ENCODE peak calls at places on chromosome 10, in seven cellular contexts. D is stomach; M is cardiac fibroblast; K is CD8-positive, alpha-beta T cell; Y is ovary; T is Panc1; R is kidney epithelial cell. F is an unnamed sample.

GRCh38 chr10:122516733-122517132 is 43.8 kb upstream of the DMBT1 start:
- DNase-seq in Y (no peak), M (no peak), R (no peak), T (no peak), D (no peak), K (no peak), F (no peak)

GRCh38 chr10:89224697-89225443 is 17.8 kb upstream of the CH25H start:
- DNase-seq in D (no peak), Y (no peak), K (no peak), T (no peak), R (no peak), M (peak; percentile 45), F (no peak)

GRCh38 chr10:123245264-123245663 is 91.1 kb downstream of the BUB3 start:
- DNase-seq in Y (no peak), R (no peak), T (no peak), K (no peak), M (no peak), D (no peak), F (no peak)

GRCh38 chr10:3353235-3353634 is 180.7 kb upstream of the PITRM1 start:
- DNase-seq in M (no peak), Y (no peak), D (no peak), K (no peak), R (no peak), T (no peak), F (no peak)

GRCh38 chr10:13392701-13393100 is 44.6 kb upstream of the SEPHS1 start:
- DNase-seq in M (no peak), Y (no peak), D (no peak), R (no peak), T (no peak), K (no peak), F (no peak)

GRCh38 chr10:58266003-58266825 is 1.5 kb downstream of the IPMK start:
- DNase-seq in M (peak; percentile 69), R (no peak), D (no peak), Y (no peak), T (peak; percentile 30), K (peak; percentile 35), F (peak; percentile 36)

GRCh38 chr10:129075936-129076335 is 391.1 kb upstream of the MGMT start:
- DNase-seq in R (no peak), K (no peak), Y (no peak), D (no peak), M (no peak), T (no peak), F (no peak)

GRCh38 chr10:24367688-24368087 is 158.8 kb downstream of the KIAA1217 start:
- DNase-seq in Y (no peak), D (no peak), K (no peak), M (no peak), T (no peak), R (no peak), F (no peak)

GRCh38 chr10:42738669-42739068 is 43.9 kb upstream of the BMS1 start:
- DNase-seq in R (no peak), M (no peak), K (no peak), Y (no peak), T (no peak), D (no peak), F (no peak)

GRCh38 chr10:27741173-27742091 is 4.2 kb downstream of the MKX start:
- DNase-seq in T (no peak), R (no peak), K (no peak), Y (peak; percentile 52), M (no peak), D (no peak), F (no peak)

GRCh38 chr10:28012990-28013389 is 14.1 kb upstream of the ODAD2 start:
- DNase-seq in M (no peak), Y (no peak), R (no peak), K (no peak), D (no peak), T (no peak), F (no peak)

GRCh38 chr10:30374353-30374752 is 25.3 kb upstream of the MTPAP start:
- DNase-seq in R (no peak), M (no peak), D (no peak), K (no peak), T (no peak), Y (no peak), F (no peak)

GRCh38 chr10:130983749-130984148 is 327.8 kb downstream of the TCERG1L start:
- DNase-seq in Y (no peak), D (no peak), R (no peak), M (no peak), K (no peak), T (no peak), F (no peak)

GRCh38 chr10:126686732-126687693 is 16.5 kb upstream of the C10orf90 start:
- DNase-seq in D (no peak), R (no peak), Y (no peak), K (no peak), M (no peak), T (no peak), F (no peak)

GRCh38 chr10:70476249-70477035 is 2.1 kb upstream of the PALD1 start:
- DNase-seq in T (no peak), Y (no peak), K (no peak), D (no peak), M (no peak), R (no peak), F (no peak)

GRCh38 chr10:95697429-95697828 is 3.7 kb upstream of the TCTN3 start:
- DNase-seq in R (no peak), K (no peak), T (no peak), M (no peak), Y (no peak), D (no peak), F (peak; percentile 64)

GRCh38 chr10:27242951-27243551 is 2.5 kb upstream of the ACBD5 start:
- DNase-seq in D (peak; percentile 50), M (peak; percentile 84), Y (peak; percentile 64), R (peak; percentile 38), K (peak; percentile 76), T (no peak), F (peak; percentile 88)

GRCh38 chr10:81957976-81958375 is 83.0 kb downstream of the NRG3 start:
- DNase-seq in Y (no peak), R (no peak), D (no peak), M (no peak), T (no peak), K (no peak), F (no peak)

GRCh38 chr10:53978292-53978691 is 822.7 kb downstream of the PCDH15 start:
- DNase-seq in D (no peak), Y (no peak), R (no peak), M (no peak), T (no peak), K (no peak), F (no peak)

GRCh38 chr10:78732381-78732780 is 336.4 kb upstream of the ZMIZ1 start:
- DNase-seq in M (no peak), T (no peak), K (no peak), D (no peak), Y (no peak), R (no peak), F (no peak)

GRCh38 chr10:62817120-62817762 is 1.1 kb upstream of the EGR2 start:
- DNase-seq in T (no peak), M (peak; percentile 62), K (peak; percentile 60), D (no peak), R (no peak), Y (peak; percentile 74), F (no peak)

GRCh38 chr10:6347391-6347951 is 144.7 kb downstream of the PFKFB3 start:
- DNase-seq in K (peak; percentile 76), T (no peak), M (peak; percentile 18), D (no peak), R (peak; percentile 37), Y (no peak), F (no peak)
- H3K4me3 ChIP-seq in K (peak overlapping the region; percentile 39), T (no peak overlapping the region), M (no peak overlapping the region), D (no peak overlapping the region), R (no peak overlapping the region), Y (no peak overlapping the region), F (peak overlapping the region; percentile 11)

DNA sequence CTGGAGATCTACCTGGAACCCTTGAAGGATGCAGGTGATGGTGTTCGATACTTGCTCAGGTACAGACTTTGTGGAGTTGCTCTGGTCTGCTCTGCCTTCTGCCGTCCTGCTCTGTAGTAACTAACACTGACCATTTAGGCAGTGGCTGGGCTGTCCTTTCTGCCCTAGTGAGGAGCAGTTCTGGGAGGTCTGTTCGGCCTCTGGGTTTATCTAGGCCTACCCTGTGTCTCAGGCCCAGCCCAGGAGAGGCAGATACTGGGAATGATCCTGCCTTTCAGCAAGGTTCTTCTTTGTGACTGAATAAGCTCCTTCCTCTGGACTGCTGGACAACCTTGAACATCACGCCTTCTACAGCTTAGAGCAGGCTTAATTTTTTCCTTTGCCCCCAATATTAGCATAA is 1.7 kb downstream of the ZFYVE27 start:
- DNase-seq in M (no peak), R (no peak), T (no peak), D (no peak), Y (peak; percentile 25), K (no peak), F (no peak)
- H3K4me3 ChIP-seq in M (no peak overlapping the region), R (no peak overlapping the region), T (no peak overlapping the region), D (no peak overlapping the region), Y (no peak overlapping the region), K (no peak overlapping the region), F (no peak overlapping the region)

DNA sequence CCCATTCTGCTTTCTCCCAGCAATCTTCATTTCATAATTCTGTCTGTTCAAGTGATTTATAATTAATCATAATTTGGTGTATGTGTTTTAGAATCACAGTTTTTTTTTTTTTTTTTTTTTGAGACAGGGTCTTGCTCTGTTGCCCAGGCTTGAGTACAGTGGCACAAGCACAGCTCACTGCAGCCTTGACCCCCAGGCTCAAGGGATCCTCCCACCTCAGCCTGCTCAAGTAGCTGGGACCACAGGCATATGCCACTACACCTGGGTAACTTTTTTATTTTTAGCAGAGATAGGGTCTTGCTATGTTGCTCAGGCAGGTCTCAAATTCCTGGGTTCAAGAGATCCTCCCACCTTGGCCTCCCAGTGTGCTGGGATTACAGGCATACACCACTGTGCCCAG is 49.2 kb upstream of the PLA2G12B start:
- DNase-seq in K (no peak), Y (no peak), M (no peak), R (no peak), T (no peak), D (no peak), F (no peak)
- H3K4me3 ChIP-seq in K (no peak overlapping the region), Y (no peak overlapping the region), M (no peak overlapping the region), R (no peak overlapping the region), T (no peak overlapping the region), D (no peak overlapping the region), F (no peak overlapping the region)

GRCh38 chr10:18145652-18146051 is 5.4 kb downstream of the CACNB2 start:
- DNase-seq in T (no peak), Y (no peak), D (no peak), K (no peak), R (no peak), M (peak; percentile 67), F (no peak)

GRCh38 chr10:18144928-18145327 is 4.7 kb downstream of the CACNB2 start:
- DNase-seq in K (no peak), R (no peak), D (no peak), T (no peak), Y (peak; percentile 66), M (peak; percentile 56), F (no peak)

GRCh38 chr10:18140149-18140956 is at the start of gene CACNB2:
- DNase-seq in R (no peak), D (no peak), K (no peak), M (peak; percentile 68), T (no peak), Y (peak; percentile 91), F (no peak)

GRCh38 chr10:18140957-18141888 is 999 bp downstream of the CACNB2 start:
- DNase-seq in R (no peak), K (no peak), D (no peak), Y (no peak), M (peak; percentile 16), T (no peak), F (no peak)

DNA sequence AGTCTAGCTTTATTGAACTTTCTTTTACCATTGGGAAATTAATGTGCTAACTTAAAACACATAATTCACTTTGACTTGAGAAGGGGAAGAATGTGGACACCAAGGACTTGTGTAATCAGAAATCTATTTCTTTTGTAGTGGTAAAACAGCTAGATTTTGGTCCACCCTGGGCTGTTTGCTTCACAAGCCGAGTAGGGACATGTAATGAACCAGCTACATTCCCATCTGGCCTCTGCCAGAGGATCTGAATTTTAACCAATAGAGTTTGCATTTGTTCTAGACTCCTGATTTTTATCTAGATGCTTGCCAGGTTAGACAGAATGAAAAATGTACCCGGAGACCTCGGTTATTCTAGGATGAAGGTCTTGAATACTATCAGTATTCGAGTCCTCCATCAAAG is 1.9 kb downstream of the CACNB2 start:
- DNase-seq in D (no peak), T (no peak), M (no peak), R (no peak), Y (no peak), K (no peak), F (no peak)
- H3K4me3 ChIP-seq in D (peak overlapping the region; percentile 62), T (no peak overlapping the region), M (no peak overlapping the region), R (no peak overlapping the region), Y (no peak overlapping the region), K (no peak overlapping the region), F (no peak overlapping the region)

F was measured in GM12864.